ENCODE peak calls at places on chromosomes 11 and 22, in seven cellular contexts. One of them, this sample, is unnamed.

GRCh38 chr11:106770489-106771100 is 247.7 kb downstream of the GUCY1A2 start:
- DNase-seq in fibroblast of lung: peak; percentile 62
- DNase-seq in PC-3: no peak
- DNase-seq in K562: no peak
- DNase-seq in IMR-90: no peak
- DNase-seq in adipocyte: peak; percentile 70
- DNase-seq in neuronal stem cell: no peak
- DNase-seq in this sample: no peak

GRCh38 chr22:39731881-39732555 is 161.5 kb downstream of the CACNA1I start:
- DNase-seq in fibroblast of lung: no peak
- DNase-seq in PC-3: no peak
- DNase-seq in K562: no peak
- DNase-seq in IMR-90: no peak
- DNase-seq in adipocyte: no peak
- DNase-seq in neuronal stem cell: no peak
- DNase-seq in this sample: no peak

GRCh38 chr11:31092638-31093037 is 276.9 kb downstream of the DCDC1 start:
- DNase-seq in fibroblast of lung: no peak
- DNase-seq in PC-3: no peak
- DNase-seq in K562: no peak
- DNase-seq in IMR-90: no peak
- DNase-seq in adipocyte: no peak
- DNase-seq in neuronal stem cell: no peak
- DNase-seq in this sample: no peak

GRCh38 chr11:121687961-121688566 is 235.3 kb upstream of the SORL1-AS1 start:
- DNase-seq in fibroblast of lung: peak; percentile 59
- DNase-seq in PC-3: peak; percentile 60
- DNase-seq in K562: no peak
- DNase-seq in IMR-90: peak; percentile 70
- DNase-seq in adipocyte: peak; percentile 78
- DNase-seq in neuronal stem cell: no peak
- DNase-seq in this sample: no peak

GRCh38 chr22:17130199-17130598 is 9.0 kb upstream of the TMEM121B start:
- DNase-seq in fibroblast of lung: no peak
- DNase-seq in PC-3: no peak
- DNase-seq in K562: no peak
- DNase-seq in IMR-90: peak; percentile 34
- DNase-seq in adipocyte: no peak
- DNase-seq in neuronal stem cell: no peak
- DNase-seq in this sample: no peak

GRCh38 chr11:103870821-103871309 is 165.6 kb upstream of the DDI1 start:
- DNase-seq in fibroblast of lung: peak; percentile 19
- DNase-seq in PC-3: no peak
- DNase-seq in K562: no peak
- DNase-seq in IMR-90: no peak
- DNase-seq in adipocyte: peak; percentile 22
- DNase-seq in neuronal stem cell: no peak
- DNase-seq in this sample: no peak

GRCh38 chr11:121140369-121140768 is 39.3 kb downstream of the TECTA start:
- DNase-seq in fibroblast of lung: no peak
- DNase-seq in PC-3: no peak
- DNase-seq in K562: no peak
- DNase-seq in IMR-90: no peak
- DNase-seq in adipocyte: no peak
- DNase-seq in neuronal stem cell: no peak
- DNase-seq in this sample: no peak

GRCh38 chr11:112925516-112926310 is 35.5 kb upstream of the NCAM1 start:
- DNase-seq in fibroblast of lung: no peak
- DNase-seq in PC-3: peak; percentile 13
- DNase-seq in K562: no peak
- DNase-seq in IMR-90: no peak
- DNase-seq in adipocyte: no peak
- DNase-seq in neuronal stem cell: no peak
- DNase-seq in this sample: no peak

GRCh38 chr11:62077136-62077535 is 46.7 kb upstream of the INCENP start:
- DNase-seq in fibroblast of lung: peak; percentile 14
- DNase-seq in PC-3: no peak
- DNase-seq in K562: no peak
- DNase-seq in IMR-90: peak; percentile 30
- DNase-seq in adipocyte: no peak
- DNase-seq in neuronal stem cell: no peak
- DNase-seq in this sample: no peak

GRCh38 chr11:93133710-93134109 is 64.1 kb downstream of the SLC36A4 start:
- DNase-seq in fibroblast of lung: peak; percentile 75
- DNase-seq in PC-3: no peak
- DNase-seq in K562: no peak
- DNase-seq in IMR-90: peak; percentile 82
- DNase-seq in adipocyte: peak; percentile 66
- DNase-seq in neuronal stem cell: no peak
- DNase-seq in this sample: no peak

GRCh38 chr11:27444801-27445215 is 27.8 kb downstream of the LGR4 start:
- DNase-seq in fibroblast of lung: no peak
- DNase-seq in PC-3: peak; percentile 21
- DNase-seq in K562: no peak
- DNase-seq in IMR-90: no peak
- DNase-seq in adipocyte: no peak
- DNase-seq in neuronal stem cell: peak; percentile 81
- DNase-seq in this sample: no peak

GRCh38 chr22:31846161-31847115 is 92.6 kb downstream of the DEPDC5 start:
- DNase-seq in fibroblast of lung: peak; percentile 84
- DNase-seq in PC-3: no peak
- DNase-seq in K562: peak; percentile 28
- DNase-seq in IMR-90: peak; percentile 96
- DNase-seq in adipocyte: no peak
- DNase-seq in neuronal stem cell: no peak
- DNase-seq in this sample: no peak

GRCh38 chr11:129374993-129375721 is 491 bp upstream of the BARX2 start:
- DNase-seq in fibroblast of lung: peak; percentile 9
- DNase-seq in PC-3: peak; percentile 56
- DNase-seq in K562: no peak
- DNase-seq in IMR-90: no peak
- DNase-seq in adipocyte: no peak
- DNase-seq in neuronal stem cell: peak; percentile 44
- DNase-seq in this sample: no peak

GRCh38 chr22:30290318-30290678 is 993 bp upstream of the CASTOR1 start:
- DNase-seq in fibroblast of lung: no peak
- DNase-seq in PC-3: no peak
- DNase-seq in K562: no peak
- DNase-seq in IMR-90: peak; percentile 23
- DNase-seq in adipocyte: peak; percentile 34
- DNase-seq in neuronal stem cell: peak; percentile 9
- DNase-seq in this sample: no peak

GRCh38 chr22:40741116-40741515 is 61.8 kb downstream of the MCHR1 start:
- DNase-seq in fibroblast of lung: no peak
- DNase-seq in PC-3: no peak
- DNase-seq in K562: no peak
- DNase-seq in IMR-90: no peak
- DNase-seq in adipocyte: no peak
- DNase-seq in neuronal stem cell: no peak
- DNase-seq in this sample: no peak

GRCh38 chr11:12897867-12898266 is 111.2 kb upstream of the RASSF10 start:
- DNase-seq in fibroblast of lung: no peak
- DNase-seq in PC-3: no peak
- DNase-seq in K562: no peak
- DNase-seq in IMR-90: no peak
- DNase-seq in adipocyte: no peak
- DNase-seq in neuronal stem cell: no peak
- DNase-seq in this sample: no peak

GRCh38 chr11:32400196-32400595 is 35.1 kb downstream of the WT1 start:
- DNase-seq in fibroblast of lung: peak; percentile 44
- DNase-seq in PC-3: no peak
- DNase-seq in K562: no peak
- DNase-seq in IMR-90: peak; percentile 10
- DNase-seq in adipocyte: no peak
- DNase-seq in neuronal stem cell: no peak
- DNase-seq in this sample: no peak

GRCh38 chr22:35995772-35996171 is 32.9 kb downstream of the RBFOX2 start:
- DNase-seq in fibroblast of lung: peak; percentile 99
- DNase-seq in PC-3: peak; percentile 37
- DNase-seq in K562: no peak
- DNase-seq in IMR-90: peak; percentile 99
- DNase-seq in adipocyte: peak; percentile 98
- DNase-seq in neuronal stem cell: no peak
- DNase-seq in this sample: no peak

GRCh38 chr22:22702874-22703570 is 58.6 kb downstream of the GGTLC2 start:
- DNase-seq in fibroblast of lung: no peak
- DNase-seq in PC-3: no peak
- DNase-seq in K562: no peak
- DNase-seq in IMR-90: no peak
- DNase-seq in adipocyte: no peak
- DNase-seq in neuronal stem cell: no peak
- DNase-seq in this sample: no peak

GRCh38 chr22:24706050-24706449 is 68.5 kb downstream of the PIWIL3 start:
- DNase-seq in fibroblast of lung: no peak
- DNase-seq in PC-3: no peak
- DNase-seq in K562: peak; percentile 26
- DNase-seq in IMR-90: no peak
- DNase-seq in adipocyte: no peak
- DNase-seq in neuronal stem cell: no peak
- DNase-seq in this sample: no peak

GRCh38 chr11:45110562-45110961 is 35.9 kb upstream of the PRDM11 start:
- DNase-seq in fibroblast of lung: peak; percentile 77
- DNase-seq in PC-3: peak; percentile 82
- DNase-seq in K562: peak; percentile 70
- DNase-seq in IMR-90: peak; percentile 68
- DNase-seq in adipocyte: peak; percentile 92
- DNase-seq in neuronal stem cell: peak; percentile 81
- DNase-seq in this sample: peak; percentile 47

GRCh38 chr11:96147186-96147585 is 195.8 kb downstream of the MAML2 start:
- DNase-seq in fibroblast of lung: no peak
- DNase-seq in PC-3: peak; percentile 73
- DNase-seq in K562: no peak
- DNase-seq in IMR-90: no peak
- DNase-seq in adipocyte: no peak
- DNase-seq in neuronal stem cell: no peak
- DNase-seq in this sample: no peak
- H3K9ac ChIP-seq in fibroblast of lung: no peak overlapping the region
- H3K9ac ChIP-seq in PC-3: peak overlapping the region; percentile 67
- H3K9ac ChIP-seq in K562: no peak overlapping the region
- H3K9ac ChIP-seq in IMR-90: no peak overlapping the region
- H3K9ac ChIP-seq in adipocyte: no peak overlapping the region
- H3K9ac ChIP-seq in neuronal stem cell: no peak overlapping the region
- H3K9ac ChIP-seq in this sample: no peak overlapping the region

DNA sequence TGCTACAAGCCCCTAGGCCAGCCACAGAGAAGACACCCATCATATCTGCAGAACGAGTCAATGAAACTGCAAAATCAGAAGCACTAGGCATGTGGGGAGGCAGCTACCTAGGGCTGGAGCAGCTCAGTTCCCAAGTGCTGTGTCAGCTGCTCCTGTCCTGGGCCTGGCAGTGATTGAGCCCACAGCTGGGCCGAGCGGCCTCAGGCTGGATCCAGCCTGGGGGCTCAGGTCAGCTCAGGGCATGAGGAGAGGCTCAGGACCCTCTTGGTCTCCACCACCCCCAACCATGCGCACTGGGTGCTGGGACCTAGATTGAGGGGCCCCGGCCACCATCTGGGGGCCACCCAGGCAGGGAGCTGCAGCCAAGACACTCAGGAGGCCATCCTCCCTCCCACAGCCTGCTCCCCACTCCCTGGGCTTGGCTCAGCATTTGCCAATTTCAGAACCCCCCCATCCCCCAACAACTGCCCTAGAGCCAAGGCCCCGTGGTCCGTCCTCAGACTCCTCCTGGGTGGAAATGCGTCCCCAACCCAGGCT is 2.4 kb upstream of the TNNT3 start:
- DNase-seq in fibroblast of lung: no peak
- DNase-seq in PC-3: no peak
- DNase-seq in K562: no peak
- DNase-seq in IMR-90: no peak
- DNase-seq in adipocyte: no peak
- DNase-seq in neuronal stem cell: no peak
- DNase-seq in this sample: no peak
- H3K4me3 ChIP-seq in fibroblast of lung: no peak overlapping the region
- H3K4me3 ChIP-seq in PC-3: no peak overlapping the region
- H3K4me3 ChIP-seq in K562: no peak overlapping the region
- H3K4me3 ChIP-seq in IMR-90: no peak overlapping the region
- H3K4me3 ChIP-seq in adipocyte: no peak overlapping the region
- H3K4me3 ChIP-seq in neuronal stem cell: no peak overlapping the region
- H3K4me3 ChIP-seq in this sample: no peak overlapping the region

DNA sequence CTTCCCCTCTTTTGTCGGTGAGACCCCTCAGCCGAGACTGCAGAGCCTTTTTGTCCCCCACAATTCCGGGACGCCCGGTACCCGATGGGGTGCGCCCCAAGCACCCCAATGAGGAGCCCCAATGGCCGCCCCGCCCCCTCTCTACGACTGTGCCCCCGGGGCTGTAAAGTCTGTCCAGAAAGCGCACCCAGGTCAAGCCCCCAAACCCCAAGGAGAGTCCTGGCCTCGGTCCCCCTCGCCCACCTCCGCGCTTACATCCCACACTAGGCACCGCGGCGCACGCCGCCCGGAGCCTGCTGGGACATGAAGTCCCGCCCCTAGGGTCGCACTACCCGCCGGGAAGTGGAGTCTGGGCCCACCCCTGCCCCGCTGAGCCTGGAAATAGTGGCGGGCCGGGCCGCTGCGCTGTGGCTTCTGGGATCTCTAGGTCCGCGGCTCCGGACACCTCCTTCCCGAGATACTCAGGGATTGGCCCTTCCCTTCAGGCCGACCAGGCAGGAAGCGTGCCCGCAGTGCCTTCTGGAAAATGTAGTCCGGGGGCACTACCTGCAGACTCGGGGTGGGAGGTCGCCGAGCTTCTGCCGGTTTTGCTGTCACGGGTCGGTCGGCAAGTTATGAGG is at the start of gene MEN1:
- DNase-seq in fibroblast of lung: peak; percentile 94
- DNase-seq in PC-3: peak; percentile 99
- DNase-seq in K562: peak; percentile 90
- DNase-seq in IMR-90: peak; percentile 93
- DNase-seq in adipocyte: peak; percentile 98
- DNase-seq in neuronal stem cell: peak; percentile 93
- DNase-seq in this sample: peak; percentile 73
- H3K9ac ChIP-seq in fibroblast of lung: peak within 1 kb of the TSS; percentile 59
- H3K9ac ChIP-seq in PC-3: peak within 1 kb of the TSS; percentile 84
- H3K9ac ChIP-seq in K562: peak within 1 kb of the TSS; percentile 94
- H3K9ac ChIP-seq in IMR-90: peak within 1 kb of the TSS; percentile 67
- H3K9ac ChIP-seq in adipocyte: peak within 1 kb of the TSS; percentile 89
- H3K9ac ChIP-seq in neuronal stem cell: peak within 1 kb of the TSS; percentile 88
- H3K9ac ChIP-seq in this sample: peak within 1 kb of the TSS; percentile 87

GRCh38 chr11:72643547-72643946 is 30.7 kb downstream of the PDE2A start:
- DNase-seq in fibroblast of lung: peak; percentile 15
- DNase-seq in PC-3: peak; percentile 89
- DNase-seq in K562: no peak
- DNase-seq in IMR-90: no peak
- DNase-seq in adipocyte: peak; percentile 23
- DNase-seq in neuronal stem cell: no peak
- DNase-seq in this sample: no peak
- H3K4me3 ChIP-seq in fibroblast of lung: no peak overlapping the region
- H3K4me3 ChIP-seq in PC-3: peak overlapping the region; percentile 72
- H3K4me3 ChIP-seq in K562: peak overlapping the region; percentile 38
- H3K4me3 ChIP-seq in IMR-90: no peak overlapping the region
- H3K4me3 ChIP-seq in adipocyte: no peak overlapping the region
- H3K4me3 ChIP-seq in neuronal stem cell: no peak overlapping the region
- H3K4me3 ChIP-seq in this sample: no peak overlapping the region